ENCODE peak calls at places on chromosomes 1 and 21, in four cellular contexts. One of them, this sample, is unnamed.

GRCh38 chr21:37551406-37552355 is 185.1 kb downstream of the DYRK1A start:
- DNase-seq in kidney: no peak
- DNase-seq in IMR-90: no peak
- DNase-seq in GM23248: peak; percentile 26
- DNase-seq in this sample: peak; percentile 30

GRCh38 chr1:106944721-106945120 is 111.8 kb upstream of the PRMT6 start:
- DNase-seq in GM23248: no peak
- DNase-seq in IMR-90: peak; percentile 41
- DNase-seq in kidney: no peak
- DNase-seq in this sample: peak; percentile 29

GRCh38 chr1:3799976-3800685 is 3.8 kb upstream of the LRRC47 start:
- DNase-seq in IMR-90: no peak
- DNase-seq in kidney: peak; percentile 38
- DNase-seq in GM23248: no peak
- DNase-seq in this sample: no peak

GRCh38 chr1:152566681-152567080 is at the start of gene LCE3E:
- DNase-seq in GM23248: no peak
- DNase-seq in IMR-90: no peak
- DNase-seq in kidney: no peak
- DNase-seq in this sample: no peak

GRCh38 chr1:240732390-240732789 is 120.4 kb upstream of the GREM2 start:
- DNase-seq in IMR-90: peak; percentile 79
- DNase-seq in kidney: no peak
- DNase-seq in GM23248: peak; percentile 79
- DNase-seq in this sample: peak; percentile 90

GRCh38 chr1:11576109-11576875 is 77.9 kb downstream of the FBXO2 start:
- DNase-seq in GM23248: no peak
- DNase-seq in IMR-90: no peak
- DNase-seq in kidney: no peak
- DNase-seq in this sample: no peak

GRCh38 chr1:37037675-37038074 is 3.4 kb upstream of the GRIK3 start:
- DNase-seq in IMR-90: no peak
- DNase-seq in kidney: no peak
- DNase-seq in GM23248: no peak
- DNase-seq in this sample: no peak

GRCh38 chr1:94056996-94057395 is 64.0 kb downstream of the ABCA4 start:
- DNase-seq in GM23248: no peak
- DNase-seq in kidney: no peak
- DNase-seq in IMR-90: no peak
- DNase-seq in this sample: no peak

GRCh38 chr1:154972213-154972516 is 1.6 kb upstream of the SHC1 start:
- DNase-seq in GM23248: no peak
- DNase-seq in kidney: no peak
- DNase-seq in IMR-90: no peak
- DNase-seq in this sample: no peak

GRCh38 chr1:109792056-109792831 is 28.5 kb upstream of the EPS8L3 start:
- DNase-seq in kidney: peak; percentile 94
- DNase-seq in GM23248: peak; percentile 93
- DNase-seq in IMR-90: peak; percentile 93
- DNase-seq in this sample: peak; percentile 94

GRCh38 chr1:226820935-226821718 is 49.3 kb upstream of the PSEN2 start:
- DNase-seq in kidney: peak; percentile 88
- DNase-seq in GM23248: peak; percentile 99
- DNase-seq in IMR-90: peak; percentile 100
- DNase-seq in this sample: peak; percentile 94

GRCh38 chr1:54163573-54163972 is 10.8 kb upstream of the CDCP2 start:
- DNase-seq in kidney: no peak
- DNase-seq in IMR-90: no peak
- DNase-seq in GM23248: no peak
- DNase-seq in this sample: no peak

GRCh38 chr1:174036798-174037197 is 14.6 kb upstream of the RC3H1 start:
- DNase-seq in IMR-90: no peak
- DNase-seq in GM23248: no peak
- DNase-seq in kidney: no peak
- DNase-seq in this sample: no peak
- H3K9ac ChIP-seq in IMR-90: no peak overlapping the region
- H3K9ac ChIP-seq in GM23248: no peak overlapping the region
- H3K9ac ChIP-seq in kidney: no peak overlapping the region
- H3K9ac ChIP-seq in this sample: no peak overlapping the region

GRCh38 chr1:33343539-33343938 is 22.6 kb upstream of the A3GALT2 start:
- DNase-seq in GM23248: no peak
- DNase-seq in IMR-90: no peak
- DNase-seq in kidney: no peak
- DNase-seq in this sample: peak; percentile 53

GRCh38 chr1:33347650-33347992 is 26.7 kb upstream of the A3GALT2 start:
- DNase-seq in kidney: no peak
- DNase-seq in GM23248: peak; percentile 41
- DNase-seq in IMR-90: peak; percentile 27
- DNase-seq in this sample: peak; percentile 58

GRCh38 chr1:33346921-33347649 is 26.2 kb upstream of the A3GALT2 start:
- DNase-seq in kidney: no peak
- DNase-seq in IMR-90: peak; percentile 94
- DNase-seq in GM23248: peak; percentile 84
- DNase-seq in this sample: peak; percentile 75

GRCh38 chr1:33342041-33342723 is 21.3 kb upstream of the A3GALT2 start:
- DNase-seq in IMR-90: peak; percentile 99
- DNase-seq in kidney: peak; percentile 85
- DNase-seq in GM23248: peak; percentile 93
- DNase-seq in this sample: peak; percentile 95

DNA sequence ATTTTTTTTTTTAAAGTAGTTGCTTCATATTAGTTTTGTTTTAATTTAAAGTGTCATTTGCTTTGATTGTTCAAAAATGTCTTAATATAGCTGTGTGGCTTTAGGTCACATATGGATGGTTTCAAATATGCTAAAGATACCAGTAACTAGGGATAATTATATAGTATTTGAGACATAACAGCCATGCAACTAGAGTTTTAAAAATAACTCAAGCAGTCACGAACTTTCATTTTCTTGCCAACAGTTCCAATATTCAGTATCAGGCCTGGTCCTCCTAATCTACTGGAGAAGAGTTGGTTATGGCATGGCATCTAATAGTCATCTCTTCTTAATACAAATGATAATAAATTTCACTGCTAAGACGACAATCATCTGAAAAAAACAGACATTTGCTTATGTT is 24.0 kb upstream of the A3GALT2 start:
- DNase-seq in kidney: no peak
- DNase-seq in IMR-90: no peak
- DNase-seq in GM23248: peak; percentile 36
- DNase-seq in this sample: peak; percentile 62
- H3K9ac ChIP-seq in kidney: no peak overlapping the region
- H3K9ac ChIP-seq in IMR-90: no peak overlapping the region
- H3K9ac ChIP-seq in GM23248: peak overlapping the region; percentile 88
- H3K9ac ChIP-seq in this sample: peak overlapping the region; percentile 61

GRCh38 chr1:21289700-21290545 is at the start of gene ECE1:
- DNase-seq in IMR-90: no peak
- DNase-seq in GM23248: peak; percentile 71
- DNase-seq in kidney: peak; percentile 84
- DNase-seq in this sample: peak; percentile 75
- H3K9ac ChIP-seq in IMR-90: peak within 1 kb of the TSS; percentile 80
- H3K9ac ChIP-seq in GM23248: peak within 1 kb of the TSS; percentile 69
- H3K9ac ChIP-seq in kidney: peak within 1 kb of the TSS; percentile 48
- H3K9ac ChIP-seq in this sample: peak within 1 kb of the TSS; percentile 88

DNA sequence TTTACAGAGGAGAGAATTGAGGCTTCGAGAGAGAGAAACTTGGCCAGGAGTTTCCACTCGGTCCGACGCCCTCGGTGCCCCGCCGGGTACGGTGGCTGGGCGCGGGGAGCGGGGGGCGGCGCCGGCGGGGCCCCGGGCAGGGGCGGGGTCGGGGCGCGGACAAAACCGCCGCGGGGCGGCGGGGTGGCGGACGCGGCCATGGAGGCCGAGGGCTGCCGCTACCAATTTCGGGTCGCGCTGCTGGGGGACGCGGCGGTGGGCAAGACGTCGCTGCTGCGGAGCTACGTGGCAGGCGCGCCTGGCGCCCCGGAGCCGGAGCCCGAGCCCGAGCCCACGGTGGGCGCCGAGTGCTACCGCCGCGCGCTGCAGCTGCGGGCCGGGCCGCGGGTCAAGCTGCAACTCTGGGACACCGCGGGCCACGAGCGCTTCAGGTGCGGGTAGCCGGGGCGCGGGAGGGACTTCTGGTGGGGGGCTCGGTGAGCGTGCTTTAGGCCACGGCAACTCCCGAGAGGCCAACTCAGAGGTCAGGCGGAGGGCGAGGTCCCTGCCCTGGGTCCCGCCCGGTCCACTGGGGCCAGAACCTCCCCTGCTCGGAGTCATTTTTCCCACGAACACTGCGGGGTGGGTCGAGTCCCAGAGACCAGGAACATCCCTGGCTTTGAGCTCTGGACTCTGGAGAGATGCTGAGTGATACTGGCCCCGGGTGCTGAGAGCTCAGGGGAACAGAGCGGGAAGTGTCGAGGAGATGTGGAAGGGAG is 428 bp downstream of the RAB42 start:
- DNase-seq in GM23248: peak; percentile 39
- DNase-seq in IMR-90: no peak
- DNase-seq in kidney: no peak
- DNase-seq in this sample: peak; percentile 53
- H3K9ac ChIP-seq in GM23248: peak overlapping the region; percentile 75
- H3K9ac ChIP-seq in IMR-90: peak overlapping the region; percentile 44
- H3K9ac ChIP-seq in kidney: peak overlapping the region; percentile 16
- H3K9ac ChIP-seq in this sample: peak overlapping the region; percentile 72

GRCh38 chr1:228958121-228958520 is 222.8 kb downstream of the RHOU start:
- DNase-seq in kidney: no peak
- DNase-seq in IMR-90: no peak
- DNase-seq in GM23248: no peak
- DNase-seq in this sample: no peak
- H3K9ac ChIP-seq in kidney: no peak overlapping the region
- H3K9ac ChIP-seq in IMR-90: no peak overlapping the region
- H3K9ac ChIP-seq in GM23248: no peak overlapping the region
- H3K9ac ChIP-seq in this sample: no peak overlapping the region

DNA sequence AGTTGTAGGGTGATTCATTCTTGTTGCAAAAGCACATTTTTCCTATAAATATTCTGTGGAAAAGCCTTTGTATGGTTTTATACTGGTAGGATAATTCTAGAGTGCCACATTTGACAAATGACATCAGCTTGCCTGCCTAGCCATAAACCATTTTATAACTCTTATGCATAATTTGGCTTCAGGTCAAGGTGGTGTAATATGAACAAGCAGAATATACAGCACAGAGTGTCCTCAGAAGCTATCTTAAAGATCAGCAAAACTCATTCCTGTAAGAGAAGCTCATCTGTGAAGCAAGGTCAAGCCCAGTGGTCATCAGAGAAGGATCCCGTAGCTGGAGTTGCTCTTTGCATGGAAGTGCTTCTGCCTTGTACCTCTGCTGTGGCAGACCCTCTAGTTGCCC is 24.0 kb upstream of the C1orf21 start:
- DNase-seq in kidney: no peak
- DNase-seq in GM23248: peak; percentile 59
- DNase-seq in IMR-90: peak; percentile 38
- DNase-seq in this sample: peak; percentile 75
- H3K9ac ChIP-seq in kidney: no peak overlapping the region
- H3K9ac ChIP-seq in GM23248: no peak overlapping the region
- H3K9ac ChIP-seq in IMR-90: no peak overlapping the region
- H3K9ac ChIP-seq in this sample: no peak overlapping the region

GRCh38 chr1:205279986-205280385 is 41.6 kb downstream of the NUAK2 start:
- DNase-seq in kidney: no peak
- DNase-seq in IMR-90: no peak
- DNase-seq in GM23248: no peak
- DNase-seq in this sample: no peak
- H3K9ac ChIP-seq in kidney: no peak overlapping the region
- H3K9ac ChIP-seq in IMR-90: no peak overlapping the region
- H3K9ac ChIP-seq in GM23248: no peak overlapping the region
- H3K9ac ChIP-seq in this sample: no peak overlapping the region